ENCODE peak calls at places on chromosomes 7 and 10, in nine cellular contexts. One of them, this sample, is unnamed. For H3K27me3 and H3K9me3, the result is how much of the 10 kb centered on the place peaks cover.

GRCh38 chr10:109214916-109215740 is 708.2 kb downstream of the XPNPEP1 start:
- DNase-seq in thoracic aorta: no peak
- DNase-seq in BE2C: no peak
- DNase-seq in PC-3: no peak
- DNase-seq in upper lobe of right lung: no peak
- DNase-seq in AG04450: no peak
- DNase-seq in adrenal gland: no peak
- DNase-seq in CD8-positive, alpha-beta T cell: no peak
- DNase-seq in heart right ventricle: no peak
- DNase-seq in this sample: no peak

GRCh38 chr7:5287802-5288201 is 5.1 kb downstream of the SLC29A4 start:
- DNase-seq in heart right ventricle: no peak
- DNase-seq in AG04450: no peak
- DNase-seq in BE2C: no peak
- DNase-seq in PC-3: no peak
- DNase-seq in adrenal gland: no peak
- DNase-seq in CD8-positive, alpha-beta T cell: no peak
- DNase-seq in upper lobe of right lung: no peak
- DNase-seq in thoracic aorta: no peak
- DNase-seq in this sample: no peak

GRCh38 chr10:31920538-31920937 is 8.1 kb downstream of the ARHGAP12 start:
- DNase-seq in adrenal gland: no peak
- DNase-seq in thoracic aorta: no peak
- DNase-seq in upper lobe of right lung: no peak
- DNase-seq in AG04450: no peak
- DNase-seq in PC-3: no peak
- DNase-seq in BE2C: no peak
- DNase-seq in heart right ventricle: no peak
- DNase-seq in CD8-positive, alpha-beta T cell: no peak
- DNase-seq in this sample: no peak

GRCh38 chr10:62022830-62023229 is 121.3 kb downstream of the ARID5B start:
- DNase-seq in thoracic aorta: no peak
- DNase-seq in AG04450: no peak
- DNase-seq in adrenal gland: no peak
- DNase-seq in heart right ventricle: no peak
- DNase-seq in CD8-positive, alpha-beta T cell: no peak
- DNase-seq in PC-3: no peak
- DNase-seq in BE2C: no peak
- DNase-seq in upper lobe of right lung: no peak
- DNase-seq in this sample: no peak

GRCh38 chr7:28732037-28732869 is 225.9 kb downstream of the TRIL start:
- DNase-seq in heart right ventricle: peak
- DNase-seq in AG04450: peak
- DNase-seq in BE2C: no peak
- DNase-seq in CD8-positive, alpha-beta T cell: no peak
- DNase-seq in thoracic aorta: no peak
- DNase-seq in upper lobe of right lung: no peak
- DNase-seq in PC-3: peak
- DNase-seq in adrenal gland: no peak
- DNase-seq in this sample: peak

GRCh38 chr7:21580073-21580521 is 37.3 kb downstream of the DNAH11 start:
- DNase-seq in AG04450: peak
- DNase-seq in CD8-positive, alpha-beta T cell: no peak
- DNase-seq in thoracic aorta: no peak
- DNase-seq in heart right ventricle: no peak
- DNase-seq in PC-3: peak
- DNase-seq in upper lobe of right lung: no peak
- DNase-seq in adrenal gland: no peak
- DNase-seq in BE2C: no peak
- DNase-seq in this sample: no peak

GRCh38 chr10:3886666-3887251 is 101.8 kb upstream of the KLF6 start:
- DNase-seq in upper lobe of right lung: no peak
- DNase-seq in thoracic aorta: no peak
- DNase-seq in heart right ventricle: no peak
- DNase-seq in PC-3: peak
- DNase-seq in BE2C: peak
- DNase-seq in CD8-positive, alpha-beta T cell: peak
- DNase-seq in adrenal gland: peak
- DNase-seq in AG04450: peak
- DNase-seq in this sample: no peak

GRCh38 chr10:99285846-99286245 is 43.3 kb upstream of the CNNM1 start:
- DNase-seq in upper lobe of right lung: no peak
- DNase-seq in AG04450: no peak
- DNase-seq in heart right ventricle: no peak
- DNase-seq in PC-3: no peak
- DNase-seq in CD8-positive, alpha-beta T cell: no peak
- DNase-seq in thoracic aorta: no peak
- DNase-seq in adrenal gland: no peak
- DNase-seq in BE2C: no peak
- DNase-seq in this sample: no peak

GRCh38 chr7:98618786-98619185 is 1.7 kb downstream of the NPTX2 start:
- DNase-seq in PC-3: no peak
- DNase-seq in BE2C: no peak
- DNase-seq in heart right ventricle: no peak
- DNase-seq in CD8-positive, alpha-beta T cell: no peak
- DNase-seq in upper lobe of right lung: no peak
- DNase-seq in adrenal gland: no peak
- DNase-seq in thoracic aorta: no peak
- DNase-seq in AG04450: no peak
- DNase-seq in this sample: no peak

GRCh38 chr7:98617051-98617959 is at the start of gene NPTX2:
- DNase-seq in AG04450: no peak
- DNase-seq in CD8-positive, alpha-beta T cell: no peak
- DNase-seq in PC-3: no peak
- DNase-seq in heart right ventricle: peak
- DNase-seq in adrenal gland: peak
- DNase-seq in BE2C: peak
- DNase-seq in thoracic aorta: no peak
- DNase-seq in upper lobe of right lung: peak
- DNase-seq in this sample: peak

GRCh38 chr7:98617960-98618418 is 904 bp downstream of the NPTX2 start:
- DNase-seq in PC-3: no peak
- DNase-seq in BE2C: no peak
- DNase-seq in adrenal gland: no peak
- DNase-seq in thoracic aorta: no peak
- DNase-seq in heart right ventricle: no peak
- DNase-seq in upper lobe of right lung: no peak
- DNase-seq in CD8-positive, alpha-beta T cell: no peak
- DNase-seq in AG04450: no peak
- DNase-seq in this sample: no peak

GRCh38 chr7:98613601-98614425 is 3.3 kb upstream of the NPTX2 start:
- DNase-seq in thoracic aorta: no peak
- DNase-seq in AG04450: no peak
- DNase-seq in PC-3: peak
- DNase-seq in CD8-positive, alpha-beta T cell: no peak
- DNase-seq in heart right ventricle: no peak
- DNase-seq in BE2C: no peak
- DNase-seq in upper lobe of right lung: no peak
- DNase-seq in adrenal gland: peak
- DNase-seq in this sample: peak

GRCh38 chr7:98616381-98617050 is 569 bp upstream of the NPTX2 start:
- DNase-seq in adrenal gland: peak
- DNase-seq in CD8-positive, alpha-beta T cell: no peak
- DNase-seq in PC-3: no peak
- DNase-seq in thoracic aorta: no peak
- DNase-seq in upper lobe of right lung: no peak
- DNase-seq in BE2C: no peak
- DNase-seq in heart right ventricle: no peak
- DNase-seq in AG04450: no peak
- DNase-seq in this sample: no peak
- H3K27me3 ChIP-seq in adrenal gland: under half
- H3K27me3 ChIP-seq in CD8-positive, alpha-beta T cell: under half
- H3K27me3 ChIP-seq in PC-3: under half
- H3K27me3 ChIP-seq in thoracic aorta: under half
- H3K27me3 ChIP-seq in upper lobe of right lung: half or more
- H3K27me3 ChIP-seq in BE2C: under half
- H3K27me3 ChIP-seq in heart right ventricle: half or more
- H3K27me3 ChIP-seq in AG04450: under half
- H3K27me3 ChIP-seq in this sample: half or more

GRCh38 chr10:43599333-43599732 is 6.9 kb upstream of the ZNF485 start:
- DNase-seq in AG04450: no peak
- DNase-seq in thoracic aorta: no peak
- DNase-seq in heart right ventricle: no peak
- DNase-seq in BE2C: no peak
- DNase-seq in CD8-positive, alpha-beta T cell: no peak
- DNase-seq in adrenal gland: no peak
- DNase-seq in PC-3: no peak
- DNase-seq in upper lobe of right lung: no peak
- DNase-seq in this sample: no peak

GRCh38 chr10:43595739-43596298 is 10.4 kb upstream of the ZNF485 start:
- DNase-seq in upper lobe of right lung: no peak
- DNase-seq in thoracic aorta: no peak
- DNase-seq in heart right ventricle: no peak
- DNase-seq in CD8-positive, alpha-beta T cell: no peak
- DNase-seq in AG04450: no peak
- DNase-seq in adrenal gland: no peak
- DNase-seq in PC-3: no peak
- DNase-seq in BE2C: no peak
- DNase-seq in this sample: no peak

GRCh38 chr10:43594944-43595589 is 11.2 kb upstream of the ZNF485 start:
- DNase-seq in CD8-positive, alpha-beta T cell: no peak
- DNase-seq in AG04450: no peak
- DNase-seq in upper lobe of right lung: no peak
- DNase-seq in BE2C: no peak
- DNase-seq in PC-3: peak
- DNase-seq in thoracic aorta: no peak
- DNase-seq in adrenal gland: peak
- DNase-seq in heart right ventricle: no peak
- DNase-seq in this sample: no peak

GRCh38 chr10:43598447-43598846 is 7.8 kb upstream of the ZNF485 start:
- DNase-seq in adrenal gland: peak
- DNase-seq in PC-3: no peak
- DNase-seq in upper lobe of right lung: no peak
- DNase-seq in heart right ventricle: peak
- DNase-seq in BE2C: no peak
- DNase-seq in thoracic aorta: no peak
- DNase-seq in CD8-positive, alpha-beta T cell: no peak
- DNase-seq in AG04450: no peak
- DNase-seq in this sample: no peak

DNA sequence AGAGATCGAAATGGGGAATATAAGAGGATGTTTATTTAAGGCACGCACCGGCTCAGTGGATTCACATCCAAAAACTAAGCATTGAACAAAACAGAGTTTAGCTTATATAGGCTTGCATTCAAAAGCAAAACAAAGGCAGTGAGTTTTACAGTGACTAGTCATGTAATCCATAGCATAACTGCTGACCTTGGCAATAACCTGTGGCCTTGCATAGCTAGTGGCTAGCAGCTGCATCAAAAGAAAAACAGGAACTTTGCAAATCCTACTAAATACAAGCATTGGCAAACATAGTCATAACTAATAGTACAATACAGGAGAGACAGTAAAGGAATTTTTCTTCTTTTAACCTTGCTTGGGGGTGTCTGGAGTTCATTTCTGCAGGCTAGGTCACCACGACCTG is 9.7 kb upstream of the ZNF485 start:
- DNase-seq in BE2C: no peak
- DNase-seq in thoracic aorta: no peak
- DNase-seq in PC-3: no peak
- DNase-seq in heart right ventricle: no peak
- DNase-seq in upper lobe of right lung: no peak
- DNase-seq in CD8-positive, alpha-beta T cell: no peak
- DNase-seq in adrenal gland: no peak
- DNase-seq in AG04450: no peak
- DNase-seq in this sample: no peak
- H3K9me3 ChIP-seq in BE2C: under half
- H3K9me3 ChIP-seq in thoracic aorta: under half
- H3K9me3 ChIP-seq in PC-3: under half
- H3K9me3 ChIP-seq in heart right ventricle: under half
- H3K9me3 ChIP-seq in upper lobe of right lung: under half
- H3K9me3 ChIP-seq in CD8-positive, alpha-beta T cell: under half
- H3K9me3 ChIP-seq in adrenal gland: under half
- H3K9me3 ChIP-seq in AG04450: under half
- H3K9me3 ChIP-seq in this sample: under half

GRCh38 chr10:85613391-85613790 is 753.2 kb downstream of the GRID1 start:
- DNase-seq in thoracic aorta: no peak
- DNase-seq in PC-3: no peak
- DNase-seq in BE2C: no peak
- DNase-seq in heart right ventricle: no peak
- DNase-seq in AG04450: no peak
- DNase-seq in upper lobe of right lung: no peak
- DNase-seq in adrenal gland: no peak
- DNase-seq in CD8-positive, alpha-beta T cell: peak
- DNase-seq in this sample: no peak

GRCh38 chr10:85612378-85612775 is 754.2 kb downstream of the GRID1 start:
- DNase-seq in PC-3: no peak
- DNase-seq in thoracic aorta: no peak
- DNase-seq in upper lobe of right lung: no peak
- DNase-seq in BE2C: no peak
- DNase-seq in AG04450: no peak
- DNase-seq in CD8-positive, alpha-beta T cell: peak
- DNase-seq in adrenal gland: no peak
- DNase-seq in heart right ventricle: no peak
- DNase-seq in this sample: no peak

GRCh38 chr10:85611093-85611740 is 755.4 kb downstream of the GRID1 start:
- DNase-seq in adrenal gland: no peak
- DNase-seq in AG04450: no peak
- DNase-seq in BE2C: no peak
- DNase-seq in PC-3: no peak
- DNase-seq in thoracic aorta: no peak
- DNase-seq in heart right ventricle: no peak
- DNase-seq in CD8-positive, alpha-beta T cell: peak
- DNase-seq in upper lobe of right lung: no peak
- DNase-seq in this sample: no peak

GRCh38 chr10:85611746-85612377 is 754.7 kb downstream of the GRID1 start:
- DNase-seq in thoracic aorta: no peak
- DNase-seq in adrenal gland: no peak
- DNase-seq in BE2C: no peak
- DNase-seq in upper lobe of right lung: no peak
- DNase-seq in AG04450: no peak
- DNase-seq in PC-3: no peak
- DNase-seq in heart right ventricle: no peak
- DNase-seq in CD8-positive, alpha-beta T cell: peak
- DNase-seq in this sample: no peak

DNA sequence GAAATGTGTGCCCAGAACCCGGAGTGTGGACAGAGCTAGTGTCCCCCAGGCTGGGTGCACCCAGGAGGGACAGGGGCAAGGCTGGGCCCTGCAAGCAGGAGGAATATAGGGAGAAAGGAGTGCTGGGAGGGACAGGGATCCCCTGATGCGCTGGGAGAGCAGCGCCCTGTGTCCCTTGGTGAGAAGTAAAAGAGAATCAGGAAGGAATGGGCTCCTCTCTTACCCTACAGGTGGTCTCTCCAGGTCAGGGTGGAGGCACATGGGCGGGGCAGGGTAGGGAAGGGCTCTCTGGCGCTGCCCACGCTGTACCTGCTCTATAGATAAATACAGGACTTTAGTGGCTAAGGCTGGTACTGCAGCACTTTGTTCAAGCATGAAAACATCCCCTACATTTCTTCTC is 753.8 kb downstream of the GRID1 start:
- DNase-seq in BE2C: no peak
- DNase-seq in heart right ventricle: no peak
- DNase-seq in AG04450: no peak
- DNase-seq in PC-3: no peak
- DNase-seq in CD8-positive, alpha-beta T cell: peak
- DNase-seq in adrenal gland: no peak
- DNase-seq in thoracic aorta: no peak
- DNase-seq in upper lobe of right lung: no peak
- DNase-seq in this sample: no peak
- TF ChIP-seq CTCF in BE2C: no peak
- TF ChIP-seq CTCF in heart right ventricle: no peak
- TF ChIP-seq CTCF in AG04450: peak
- TF ChIP-seq CTCF in PC-3: no peak
- TF ChIP-seq CTCF in CD8-positive, alpha-beta T cell: peak
- TF ChIP-seq CTCF in adrenal gland: no peak
- TF ChIP-seq CTCF in thoracic aorta: no peak
- TF ChIP-seq CTCF in upper lobe of right lung: no peak
- TF ChIP-seq CTCF in this sample: no peak

DNA sequence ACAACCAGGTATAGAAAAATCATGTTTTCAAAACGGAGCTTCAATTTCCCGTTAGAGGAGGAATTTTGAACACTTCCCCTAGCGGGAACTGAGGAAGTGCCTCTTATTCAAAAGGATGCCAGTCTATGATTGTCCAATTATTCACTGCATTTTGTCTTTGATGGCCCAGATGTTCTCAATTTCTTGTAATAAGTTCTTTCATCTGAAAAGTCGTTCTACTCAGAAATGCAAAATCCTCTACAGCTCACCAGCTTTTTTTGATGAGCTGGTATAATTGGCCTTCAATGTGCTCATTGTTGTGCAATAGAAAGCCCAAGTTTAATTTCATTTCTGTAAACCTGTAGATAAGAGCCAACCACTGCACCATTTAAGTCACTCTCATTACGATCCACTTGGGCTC is 978.8 kb upstream of the AUTS2 start:
- DNase-seq in BE2C: no peak
- DNase-seq in PC-3: no peak
- DNase-seq in upper lobe of right lung: no peak
- DNase-seq in AG04450: no peak
- DNase-seq in heart right ventricle: no peak
- DNase-seq in thoracic aorta: no peak
- DNase-seq in adrenal gland: no peak
- DNase-seq in CD8-positive, alpha-beta T cell: no peak
- DNase-seq in this sample: peak
- H3K27me3 ChIP-seq in BE2C: under half
- H3K27me3 ChIP-seq in PC-3: under half
- H3K27me3 ChIP-seq in upper lobe of right lung: under half
- H3K27me3 ChIP-seq in AG04450: under half
- H3K27me3 ChIP-seq in heart right ventricle: under half
- H3K27me3 ChIP-seq in thoracic aorta: under half
- H3K27me3 ChIP-seq in adrenal gland: under half
- H3K27me3 ChIP-seq in CD8-positive, alpha-beta T cell: under half
- H3K27me3 ChIP-seq in this sample: under half

This sample was measured in cardiac muscle cell.